ENCODE peak calls at places on chromosomes 11 and 22, in five cellular contexts. S is body of pancreas, T is ovary, Y is endothelial cell of umbilical vein, I is tibial nerve. W is an unnamed sample. For H3K9me3, the result is how much of the 10 kb centered on the place peaks cover.

GRCh38 chr11:29184939-29185890 is 831.6 kb downstream of the KCNA4 start:
- DNase-seq in I (no peak), Y (no peak), T (no peak), S (no peak), W (no peak)

GRCh38 chr11:87447606-87448005 is 409.9 kb downstream of the TMEM135 start:
- DNase-seq in S (no peak), T (no peak), Y (no peak), I (no peak), W (no peak)

GRCh38 chr11:65128182-65129145 is 5.9 kb downstream of the SYVN1 start:
- DNase-seq in Y (no peak), T (no peak), I (no peak), S (no peak), W (no peak)

GRCh38 chr11:128669491-128669890 is 24.4 kb upstream of the FLI1 start:
- DNase-seq in S (no peak), Y (no peak), T (no peak), I (no peak), W (no peak)

GRCh38 chr11:86874314-86875056 is 74.1 kb downstream of the PRSS23 start:
- DNase-seq in I (no peak), S (no peak), T (no peak), Y (no peak), W (no peak)

GRCh38 chr11:2767751-2768150 is 68.0 kb upstream of the KCNQ1OT1 start:
- DNase-seq in T (no peak), I (no peak), S (no peak), Y (no peak), W (no peak)

GRCh38 chr11:70128435-70128906 is 50.4 kb downstream of the ANO1 start:
- DNase-seq in T (no peak), S (no peak), I (no peak), Y (peak), W (no peak)

GRCh38 chr11:65899356-65900124 is 648 bp downstream of the FOSL1 start:
- DNase-seq in T (peak), Y (peak), I (no peak), S (peak), W (no peak)

GRCh38 chr22:25362215-25362882 is 142.9 kb downstream of the CRYBB2 start:
- DNase-seq in Y (peak), T (peak), I (peak), S (peak), W (no peak)

GRCh38 chr22:36461665-36462474 is 19.6 kb downstream of the TXN2 start:
- DNase-seq in I (no peak), Y (peak), S (peak), T (no peak), W (no peak)

GRCh38 chr11:38612701-38613100 is 2014.7 kb upstream of the RAG2 start:
- DNase-seq in S (no peak), Y (no peak), T (no peak), I (no peak), W (no peak)

GRCh38 chr22:42473484-42474193 is 41.4 kb upstream of the NFAM1 start:
- DNase-seq in T (no peak), Y (peak), S (peak), I (peak), W (no peak)

GRCh38 chr22:20463324-20464095 is 25.9 kb upstream of the SCARF2 start:
- DNase-seq in I (no peak), S (no peak), T (no peak), Y (no peak), W (no peak)

GRCh38 chr11:86632499-86633269 is 39.7 kb downstream of the ME3 start:
- DNase-seq in Y (peak), T (no peak), I (no peak), S (no peak), W (no peak)

GRCh38 chr22:44080936-44081853 is 57.1 kb downstream of the PARVB start:
- DNase-seq in S (peak), T (peak), Y (peak), I (peak), W (no peak)

GRCh38 chr11:119787074-119787461 is 58.1 kb upstream of the NECTIN1 start:
- DNase-seq in I (no peak), Y (no peak), S (no peak), T (no peak), W (no peak)

GRCh38 chr11:828501-829115 is 889 bp downstream of the CRACR2B start:
- DNase-seq in Y (no peak), I (no peak), S (no peak), T (no peak), W (no peak)

GRCh38 chr11:34749666-34750659 is 129.1 kb downstream of the EHF start:
- DNase-seq in I (peak), Y (no peak), T (no peak), S (peak), W (no peak)

GRCh38 chr11:70892889-70893288 is 359.5 kb downstream of the SHANK2 start:
- DNase-seq in S (no peak), I (no peak), T (no peak), Y (no peak), W (no peak)

GRCh38 chr22:46450931-46451660 is 86.3 kb downstream of the CELSR1 start:
- DNase-seq in Y (no peak), I (no peak), T (no peak), S (no peak), W (no peak)

GRCh38 chr11:75399344-75400109 is at the start of gene RPS3:
- DNase-seq in Y (peak), I (peak), T (peak), S (peak), W (peak)
- TF ChIP-seq POLR2A in Y (peak), I (peak), T (peak), S (peak), W (peak)

GRCh38 chr11:126414615-126415014 is 59.1 kb downstream of the ST3GAL4 start:
- DNase-seq in T (no peak), Y (no peak), S (no peak), I (no peak), W (no peak)

GRCh38 chr11:126415128-126415527 is 59.6 kb downstream of the ST3GAL4 start:
- DNase-seq in Y (no peak), I (peak), T (peak), S (peak), W (no peak)

GRCh38 chr11:126416542-126417090 is 61.1 kb downstream of the ST3GAL4 start:
- DNase-seq in T (peak), I (peak), S (peak), Y (peak), W (peak)

GRCh38 chr11:126417463-126417862 is 62.0 kb downstream of the ST3GAL4 start:
- DNase-seq in S (no peak), T (no peak), Y (no peak), I (no peak), W (no peak)

DNA sequence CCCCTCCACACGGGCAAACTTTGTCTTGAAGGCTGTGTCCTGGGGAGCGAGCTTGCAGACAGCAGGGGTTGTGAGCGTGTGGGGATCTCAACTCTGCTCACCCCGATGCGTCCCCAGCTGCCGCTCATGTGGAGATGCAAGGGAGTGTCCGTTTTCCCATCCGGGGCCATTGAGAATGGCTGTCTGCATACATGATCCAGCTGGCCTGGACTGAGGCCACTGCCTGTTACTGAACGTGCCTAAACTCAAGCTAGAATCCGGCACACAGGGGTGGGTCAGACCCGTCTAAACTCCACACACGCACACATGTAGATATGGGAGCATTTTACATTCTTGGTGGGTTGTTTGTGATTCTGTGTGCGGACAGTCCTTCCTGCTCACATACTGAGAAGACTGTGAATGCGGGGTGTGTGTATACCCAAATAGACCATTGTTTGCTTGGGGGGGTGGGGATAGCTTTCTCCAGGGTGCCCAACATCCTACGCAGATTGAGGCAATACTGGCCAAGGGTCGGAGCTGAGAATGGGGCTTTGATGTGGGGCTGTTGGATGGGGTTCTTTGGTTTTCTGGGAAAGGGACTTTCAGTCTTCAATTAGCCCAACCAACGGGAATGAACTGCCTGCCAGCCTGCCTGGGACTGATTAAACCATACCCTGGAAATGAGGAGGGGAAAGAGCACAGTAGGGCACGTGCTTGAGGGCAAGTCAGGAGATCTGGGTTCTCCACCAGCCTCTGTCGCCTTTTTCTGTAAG is 60.4 kb downstream of the ST3GAL4 start:
- DNase-seq in Y (no peak), I (peak), S (peak), T (peak), W (no peak)
- H3K4me3 ChIP-seq in Y (no peak), I (peak), S (no peak), T (peak), W (peak)

DNA sequence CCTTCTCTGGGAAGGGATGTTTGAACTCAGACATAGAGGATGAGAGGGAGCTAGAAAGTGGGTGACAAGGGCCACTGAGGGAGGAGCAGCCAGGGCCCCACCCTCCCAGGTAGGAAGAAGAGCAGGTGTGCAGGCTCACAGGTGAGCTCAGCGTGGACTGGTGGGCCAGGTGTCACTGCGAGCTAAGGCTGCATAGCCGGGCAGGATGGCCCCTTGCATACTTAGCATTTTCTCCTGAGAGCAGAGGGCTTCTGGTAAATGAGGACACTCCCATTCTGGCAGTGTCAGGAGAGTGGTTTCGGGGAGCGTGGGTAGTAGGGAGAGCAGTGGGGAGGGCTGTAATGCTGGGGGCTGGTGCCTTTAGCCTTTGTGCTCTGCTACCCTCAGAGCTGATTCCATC is 843.4 kb downstream of the TBC1D22A start:
- DNase-seq in T (no peak), S (no peak), Y (no peak), I (no peak), W (no peak)
- H3K9me3 ChIP-seq in T (under half), S (under half), Y (under half), I (under half), W (under half)

GRCh38 chr22:37609240-37610152 is 862 bp downstream of the GGA1 start:
- DNase-seq in T (no peak), S (no peak), Y (no peak), I (peak), W (no peak)

GRCh38 chr22:37608477-37609239 is at the start of gene GGA1:
- DNase-seq in Y (peak), T (peak), I (peak), S (peak), W (peak)

GRCh38 chr22:37610480-37611148 is 2.0 kb downstream of the GGA1 start:
- DNase-seq in T (no peak), S (no peak), Y (no peak), I (no peak), W (no peak)

GRCh38 chr22:37607010-37607911 is 1.4 kb upstream of the GGA1 start:
- DNase-seq in I (peak), Y (peak), S (peak), T (peak), W (no peak)

DNA sequence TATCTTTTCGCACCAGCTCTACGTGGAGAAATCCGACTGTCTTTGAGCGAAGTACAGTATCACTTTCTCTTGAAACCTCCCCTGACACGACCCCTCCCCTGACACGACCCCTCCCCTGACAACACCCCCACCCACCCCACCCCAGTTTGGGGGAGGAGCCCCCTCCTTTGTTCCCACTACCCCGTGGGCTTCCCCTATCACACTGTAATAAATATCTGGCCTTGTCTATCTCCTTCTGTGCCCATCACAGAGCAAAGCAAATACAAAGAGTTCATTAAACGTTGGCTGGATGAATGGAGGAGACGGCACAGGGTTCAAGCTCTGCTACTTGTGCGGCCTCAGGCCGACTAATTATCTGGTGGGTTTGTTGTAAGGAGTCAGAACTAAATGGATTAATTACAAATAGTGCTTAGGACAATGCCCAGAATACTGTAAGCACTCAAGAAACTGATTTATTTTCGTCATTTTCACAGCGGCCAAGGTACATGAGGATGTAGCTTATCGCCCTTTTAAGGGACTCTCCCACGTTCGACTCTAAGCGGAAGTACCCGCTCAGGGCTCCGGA is 640 bp upstream of the GGA1 start:
- DNase-seq in Y (no peak), I (no peak), S (no peak), T (no peak), W (no peak)
- TF ChIP-seq POLR2A in Y (peak), I (no peak), S (no peak), T (no peak), W (no peak)

GRCh38 chr11:117828641-117829368 is 4.3 kb upstream of the FXYD2 start:
- DNase-seq in Y (peak), I (no peak), S (peak), T (peak), W (no peak)

GRCh38 chr11:117826360-117826635 is 1.8 kb upstream of the FXYD2 start:
- DNase-seq in S (no peak), T (no peak), Y (no peak), I (no peak), W (no peak)

GRCh38 chr11:117829369-117829725 is 4.8 kb upstream of the FXYD2 start:
- DNase-seq in I (no peak), S (peak), T (no peak), Y (no peak), W (no peak)

GRCh38 chr11:117826832-117827231 is 2.3 kb upstream of the FXYD2 start:
- DNase-seq in I (no peak), S (peak), T (no peak), Y (no peak), W (no peak)

GRCh38 chr11:117827521-117828511 is 3.3 kb upstream of the FXYD2 start:
- DNase-seq in I (no peak), S (peak), Y (no peak), T (no peak), W (no peak)
- H3K4me3 ChIP-seq in I (no peak), S (no peak), Y (no peak), T (no peak), W (no peak)

GRCh38 chr22:48807155-48807554 is 1020.5 kb downstream of the BRD1 start:
- DNase-seq in T (no peak), Y (no peak), S (no peak), I (no peak), W (no peak)
- H3K9me3 ChIP-seq in T (under half), Y (under half), S (under half), I (under half), W (under half)

DNA sequence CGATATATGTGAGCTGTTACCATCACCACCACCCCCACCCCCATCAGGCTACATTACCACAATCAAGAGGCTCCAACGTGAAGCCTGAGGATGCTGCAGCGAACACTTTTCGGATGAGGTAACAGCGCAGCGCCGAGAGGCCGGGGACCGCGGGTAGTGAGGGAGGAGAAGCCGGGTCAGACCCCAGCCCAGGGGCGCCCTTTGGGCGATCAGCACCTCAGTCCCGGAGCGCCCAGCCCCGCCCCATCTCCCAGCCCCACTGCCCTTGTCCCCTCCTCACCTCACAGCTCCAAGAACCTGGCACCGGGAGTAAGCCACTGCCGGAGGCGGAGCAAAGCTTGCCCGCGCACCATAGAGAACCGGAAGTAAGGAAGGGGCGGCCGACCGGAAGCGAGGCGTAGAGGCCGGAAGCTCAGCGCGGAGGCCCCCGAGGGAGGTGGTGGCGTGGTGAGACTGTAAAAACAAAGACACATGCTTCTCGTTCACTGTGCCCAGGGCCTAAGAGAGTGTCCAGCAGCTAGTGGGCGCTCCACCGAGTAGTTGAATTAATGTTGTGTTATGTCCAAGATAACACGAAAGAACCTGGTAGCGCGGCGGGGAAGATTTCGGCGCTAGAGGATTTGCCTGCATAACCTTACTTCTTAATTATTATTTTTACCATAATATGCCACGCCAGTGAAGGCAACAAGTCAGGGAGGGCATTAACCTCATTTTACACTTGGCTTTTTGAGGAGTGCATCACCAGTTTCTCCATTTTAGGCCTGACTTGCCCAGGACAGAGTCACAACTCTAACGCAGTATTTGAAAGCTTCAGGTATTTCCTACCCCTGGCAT is at the start of gene THOC5:
- DNase-seq in T (peak), S (peak), I (peak), Y (peak), W (peak)
- TF ChIP-seq POLR2A in T (no peak), S (no peak), I (peak), Y (peak), W (no peak)

W was measured in esophagus squamous epithelium.